ENCODE peak calls at places on chromosomes 6 and 20, in seven cellular contexts. One of them, this sample, is unnamed.

GRCh38 chr6:46325561-46326525 is 155.1 kb upstream of the ENPP5 start:
- DNase-seq in GM20000: no peak
- DNase-seq in Calu3: no peak
- DNase-seq in AG04449: no peak
- DNase-seq in lung: no peak
- DNase-seq in NB4: peak
- DNase-seq in AG09309: peak
- DNase-seq in this sample: no peak

GRCh38 chr6:113596907-113597583 is 260.1 kb upstream of the MARCKS start:
- DNase-seq in GM20000: no peak
- DNase-seq in Calu3: no peak
- DNase-seq in AG04449: peak
- DNase-seq in lung: no peak
- DNase-seq in NB4: peak
- DNase-seq in AG09309: peak
- DNase-seq in this sample: no peak

GRCh38 chr6:136063095-136063494 is 187.0 kb downstream of the MTFR2 start:
- DNase-seq in GM20000: no peak
- DNase-seq in Calu3: no peak
- DNase-seq in AG04449: peak
- DNase-seq in lung: no peak
- DNase-seq in NB4: no peak
- DNase-seq in AG09309: peak
- DNase-seq in this sample: no peak

GRCh38 chr20:40659567-40659966 is 29.5 kb downstream of the MAFB start:
- DNase-seq in GM20000: no peak
- DNase-seq in Calu3: no peak
- DNase-seq in AG04449: no peak
- DNase-seq in lung: no peak
- DNase-seq in NB4: no peak
- DNase-seq in AG09309: no peak
- DNase-seq in this sample: no peak

GRCh38 chr6:109690373-109690739 is 646 bp downstream of the AK9 start:
- DNase-seq in GM20000: peak
- DNase-seq in Calu3: peak
- DNase-seq in AG04449: no peak
- DNase-seq in lung: peak
- DNase-seq in NB4: peak
- DNase-seq in AG09309: no peak
- DNase-seq in this sample: peak

GRCh38 chr6:121201108-121201507 is 133.2 kb downstream of the TBC1D32 start:
- DNase-seq in GM20000: no peak
- DNase-seq in Calu3: no peak
- DNase-seq in AG04449: no peak
- DNase-seq in lung: no peak
- DNase-seq in NB4: peak
- DNase-seq in AG09309: no peak
- DNase-seq in this sample: no peak

GRCh38 chr6:150088481-150089154 is 19.7 kb upstream of the ULBP3 start:
- DNase-seq in GM20000: no peak
- DNase-seq in Calu3: no peak
- DNase-seq in AG04449: no peak
- DNase-seq in lung: no peak
- DNase-seq in NB4: no peak
- DNase-seq in AG09309: no peak
- DNase-seq in this sample: no peak

GRCh38 chr6:109033655-109034054 is 61.0 kb downstream of the SESN1 start:
- DNase-seq in GM20000: no peak
- DNase-seq in Calu3: no peak
- DNase-seq in AG04449: no peak
- DNase-seq in lung: no peak
- DNase-seq in NB4: no peak
- DNase-seq in AG09309: no peak
- DNase-seq in this sample: no peak

GRCh38 chr20:16256981-16257380 is 316.3 kb downstream of the KIF16B start:
- DNase-seq in GM20000: no peak
- DNase-seq in Calu3: no peak
- DNase-seq in AG04449: no peak
- DNase-seq in lung: no peak
- DNase-seq in NB4: no peak
- DNase-seq in AG09309: no peak
- DNase-seq in this sample: no peak

GRCh38 chr6:4936681-4937041 is 67.2 kb downstream of the RPP40 start:
- DNase-seq in GM20000: peak
- DNase-seq in Calu3: no peak
- DNase-seq in AG04449: no peak
- DNase-seq in lung: no peak
- DNase-seq in NB4: peak
- DNase-seq in AG09309: no peak
- DNase-seq in this sample: no peak

GRCh38 chr20:21191839-21192238 is 66.0 kb downstream of the KIZ start:
- DNase-seq in GM20000: no peak
- DNase-seq in Calu3: no peak
- DNase-seq in AG04449: no peak
- DNase-seq in lung: no peak
- DNase-seq in NB4: no peak
- DNase-seq in AG09309: no peak
- DNase-seq in this sample: no peak

GRCh38 chr20:9306521-9306920 is 207.9 kb upstream of the LAMP5 start:
- DNase-seq in GM20000: no peak
- DNase-seq in Calu3: peak
- DNase-seq in AG04449: peak
- DNase-seq in lung: no peak
- DNase-seq in NB4: peak
- DNase-seq in AG09309: peak
- DNase-seq in this sample: no peak

GRCh38 chr6:129110687-129111343 is 227.9 kb downstream of the LAMA2 start:
- DNase-seq in GM20000: no peak
- DNase-seq in Calu3: no peak
- DNase-seq in AG04449: no peak
- DNase-seq in lung: no peak
- DNase-seq in NB4: no peak
- DNase-seq in AG09309: no peak
- DNase-seq in this sample: no peak

GRCh38 chr6:132763269-132763668 is 5.6 kb upstream of the VNN2 start:
- DNase-seq in GM20000: peak
- DNase-seq in Calu3: peak
- DNase-seq in AG04449: no peak
- DNase-seq in lung: no peak
- DNase-seq in NB4: peak
- DNase-seq in AG09309: no peak
- DNase-seq in this sample: peak

GRCh38 chr6:109606362-109606761 is 84.6 kb downstream of the AK9 start:
- DNase-seq in GM20000: no peak
- DNase-seq in Calu3: no peak
- DNase-seq in AG04449: no peak
- DNase-seq in lung: no peak
- DNase-seq in NB4: no peak
- DNase-seq in AG09309: no peak
- DNase-seq in this sample: no peak

GRCh38 chr6:156029296-156029985 is 573.8 kb upstream of the NOX3 start:
- DNase-seq in GM20000: no peak
- DNase-seq in Calu3: no peak
- DNase-seq in AG04449: no peak
- DNase-seq in lung: no peak
- DNase-seq in NB4: no peak
- DNase-seq in AG09309: no peak
- DNase-seq in this sample: no peak

GRCh38 chr6:71035871-71036270 is 79.0 kb upstream of the B3GAT2 start:
- DNase-seq in GM20000: no peak
- DNase-seq in Calu3: no peak
- DNase-seq in AG04449: no peak
- DNase-seq in lung: no peak
- DNase-seq in NB4: no peak
- DNase-seq in AG09309: no peak
- DNase-seq in this sample: no peak

GRCh38 chr6:71040841-71041240 is 84.0 kb upstream of the B3GAT2 start:
- DNase-seq in GM20000: no peak
- DNase-seq in Calu3: no peak
- DNase-seq in AG04449: no peak
- DNase-seq in lung: no peak
- DNase-seq in NB4: no peak
- DNase-seq in AG09309: no peak
- DNase-seq in this sample: no peak

GRCh38 chr6:71038966-71039365 is 82.1 kb upstream of the B3GAT2 start:
- DNase-seq in GM20000: no peak
- DNase-seq in Calu3: no peak
- DNase-seq in AG04449: no peak
- DNase-seq in lung: no peak
- DNase-seq in NB4: no peak
- DNase-seq in AG09309: no peak
- DNase-seq in this sample: no peak

GRCh38 chr6:71043902-71044301 is 87.0 kb upstream of the B3GAT2 start:
- DNase-seq in GM20000: no peak
- DNase-seq in Calu3: no peak
- DNase-seq in AG04449: no peak
- DNase-seq in lung: no peak
- DNase-seq in NB4: peak
- DNase-seq in AG09309: no peak
- DNase-seq in this sample: no peak

GRCh38 chr6:71040043-71040442 is 83.2 kb upstream of the B3GAT2 start:
- DNase-seq in GM20000: no peak
- DNase-seq in Calu3: no peak
- DNase-seq in AG04449: no peak
- DNase-seq in lung: no peak
- DNase-seq in NB4: no peak
- DNase-seq in AG09309: no peak
- DNase-seq in this sample: no peak
- TF ChIP-seq CTCF in GM20000: no peak
- TF ChIP-seq CTCF in Calu3: no peak
- TF ChIP-seq CTCF in AG04449: no peak
- TF ChIP-seq CTCF in lung: no peak
- TF ChIP-seq CTCF in NB4: no peak
- TF ChIP-seq CTCF in AG09309: no peak
- TF ChIP-seq CTCF in this sample: no peak

GRCh38 chr6:141593311-141593710 is 539.4 kb upstream of the GJE1 start:
- DNase-seq in GM20000: no peak
- DNase-seq in Calu3: no peak
- DNase-seq in AG04449: no peak
- DNase-seq in lung: no peak
- DNase-seq in NB4: no peak
- DNase-seq in AG09309: no peak
- DNase-seq in this sample: no peak

GRCh38 chr6:141598487-141598886 is 534.2 kb upstream of the GJE1 start:
- DNase-seq in GM20000: no peak
- DNase-seq in Calu3: no peak
- DNase-seq in AG04449: no peak
- DNase-seq in lung: no peak
- DNase-seq in NB4: no peak
- DNase-seq in AG09309: no peak
- DNase-seq in this sample: no peak

DNA sequence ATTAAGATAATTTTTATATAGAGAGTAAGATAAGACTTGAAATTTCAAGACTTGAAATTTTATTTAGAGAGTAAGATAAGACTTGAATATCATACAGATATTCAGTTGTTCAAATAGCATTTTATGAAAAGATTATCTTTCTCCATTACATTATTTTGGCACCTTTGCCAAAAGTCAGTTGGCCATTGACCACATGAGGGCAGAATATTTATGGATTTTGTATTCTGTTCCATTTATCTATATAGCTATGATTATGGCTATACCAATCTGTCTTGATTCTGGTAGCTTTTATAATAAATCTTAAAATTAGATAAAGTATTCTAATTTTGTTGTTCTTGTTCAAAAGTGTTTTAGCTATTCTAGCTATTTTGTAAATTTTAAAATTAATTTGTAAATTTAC is 537.9 kb upstream of the GJE1 start:
- DNase-seq in GM20000: no peak
- DNase-seq in Calu3: no peak
- DNase-seq in AG04449: no peak
- DNase-seq in lung: no peak
- DNase-seq in NB4: no peak
- DNase-seq in AG09309: no peak
- DNase-seq in this sample: no peak
- TF ChIP-seq CTCF in GM20000: no peak
- TF ChIP-seq CTCF in Calu3: no peak
- TF ChIP-seq CTCF in AG04449: no peak
- TF ChIP-seq CTCF in lung: no peak
- TF ChIP-seq CTCF in NB4: no peak
- TF ChIP-seq CTCF in AG09309: peak
- TF ChIP-seq CTCF in this sample: no peak

GRCh38 chr6:127518212-127518709 is 874 bp downstream of the MTCL3 start:
- DNase-seq in GM20000: no peak
- DNase-seq in Calu3: no peak
- DNase-seq in AG04449: no peak
- DNase-seq in lung: no peak
- DNase-seq in NB4: no peak
- DNase-seq in AG09309: no peak
- DNase-seq in this sample: no peak

GRCh38 chr6:127515234-127515793 is 3.8 kb downstream of the MTCL3 start:
- DNase-seq in GM20000: peak
- DNase-seq in Calu3: no peak
- DNase-seq in AG04449: no peak
- DNase-seq in lung: no peak
- DNase-seq in NB4: no peak
- DNase-seq in AG09309: no peak
- DNase-seq in this sample: no peak

GRCh38 chr6:127515794-127516675 is 3.1 kb downstream of the MTCL3 start:
- DNase-seq in GM20000: peak
- DNase-seq in Calu3: peak
- DNase-seq in AG04449: no peak
- DNase-seq in lung: peak
- DNase-seq in NB4: peak
- DNase-seq in AG09309: no peak
- DNase-seq in this sample: peak

GRCh38 chr6:127517698-127518097 is 1.4 kb downstream of the MTCL3 start:
- DNase-seq in GM20000: no peak
- DNase-seq in Calu3: no peak
- DNase-seq in AG04449: no peak
- DNase-seq in lung: no peak
- DNase-seq in NB4: no peak
- DNase-seq in AG09309: no peak
- DNase-seq in this sample: no peak

DNA sequence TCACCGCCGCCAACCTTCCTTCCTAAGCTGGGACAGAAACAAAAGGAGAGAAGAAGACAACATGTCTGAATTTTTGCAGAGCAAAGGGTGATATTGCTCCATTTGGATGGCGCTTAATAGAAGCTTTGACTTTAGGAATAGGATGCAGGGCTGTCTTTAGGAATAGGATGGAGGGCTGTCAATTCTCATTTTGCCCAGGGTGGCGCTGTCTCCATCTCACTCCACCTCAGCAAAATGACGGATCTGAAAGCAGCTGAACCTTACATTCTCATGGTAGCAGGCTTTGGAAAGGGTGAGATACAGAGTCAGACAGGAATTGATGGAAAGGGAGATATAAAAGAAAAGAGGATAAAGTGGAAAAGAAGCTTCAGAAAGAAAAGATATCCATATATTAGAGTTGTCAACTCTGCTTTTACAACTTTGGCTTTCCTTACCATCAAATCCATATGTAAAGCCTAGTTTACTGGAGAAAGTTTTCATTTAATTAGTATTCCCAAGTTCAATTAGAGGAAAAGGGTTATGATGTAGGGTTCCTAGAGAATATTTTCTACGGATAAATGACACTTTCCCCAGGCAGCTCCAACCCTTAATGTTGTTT is 2.4 kb downstream of the MTCL3 start:
- DNase-seq in GM20000: peak
- DNase-seq in Calu3: peak
- DNase-seq in AG04449: no peak
- DNase-seq in lung: no peak
- DNase-seq in NB4: peak
- DNase-seq in AG09309: no peak
- DNase-seq in this sample: no peak
- TF ChIP-seq CTCF in GM20000: peak
- TF ChIP-seq CTCF in Calu3: peak
- TF ChIP-seq CTCF in AG04449: peak
- TF ChIP-seq CTCF in lung: peak
- TF ChIP-seq CTCF in NB4: peak
- TF ChIP-seq CTCF in AG09309: peak
- TF ChIP-seq CTCF in this sample: no peak

GRCh38 chr6:74870403-74870802 is 335.4 kb downstream of the COL12A1 start:
- DNase-seq in GM20000: no peak
- DNase-seq in Calu3: peak
- DNase-seq in AG04449: no peak
- DNase-seq in lung: no peak
- DNase-seq in NB4: peak
- DNase-seq in AG09309: no peak
- DNase-seq in this sample: no peak
- TF ChIP-seq CTCF in GM20000: no peak
- TF ChIP-seq CTCF in Calu3: no peak
- TF ChIP-seq CTCF in AG04449: no peak
- TF ChIP-seq CTCF in lung: no peak
- TF ChIP-seq CTCF in NB4: no peak
- TF ChIP-seq CTCF in AG09309: no peak
- TF ChIP-seq CTCF in this sample: no peak